ENCODE peak calls at places on chromosomes 1 and 21, in six cellular contexts. X, L, Q, O, Y and B are unnamed samples.

GRCh38 chr1:200262326-200262965 is 147.4 kb downstream of the ZNF281 start:
- DNase-seq in X (no peak), L (no peak), Q (no peak), O (no peak), Y (peak; percentile 47), B (no peak)

GRCh38 chr1:1089731-1090423 is 15.8 kb upstream of the RNF223 start:
- DNase-seq in X (no peak), L (no peak), Q (no peak), O (no peak), Y (no peak), B (no peak)

GRCh38 chr21:44462090-44462833 is 7.0 kb downstream of the LRRC3 start:
- DNase-seq in X (no peak), L (no peak), Q (no peak), O (no peak), Y (no peak), B (no peak)

GRCh38 chr1:200036616-200037270 is 9.2 kb downstream of the NR5A2 start:
- DNase-seq in X (no peak), L (no peak), Q (no peak), O (no peak), Y (peak; percentile 22), B (peak; percentile 20)

GRCh38 chr1:211828584-211829342 is 1.8 kb downstream of the LPGAT1 start:
- DNase-seq in X (no peak), L (peak; percentile 13), Q (peak; percentile 19), O (peak; percentile 5), Y (no peak), B (no peak)

GRCh38 chr21:39007532-39007931 is 175.7 kb downstream of the PSMG1 start:
- DNase-seq in X (no peak), L (no peak), Q (no peak), O (no peak), Y (no peak), B (no peak)

GRCh38 chr1:39544327-39544726 is 32.3 kb downstream of the PABPC4 start:
- DNase-seq in X (no peak), L (no peak), Q (no peak), O (no peak), Y (no peak), B (no peak)

GRCh38 chr1:94694234-94694915 is 125.8 kb upstream of the SLC44A3 start:
- DNase-seq in X (no peak), L (no peak), Q (no peak), O (no peak), Y (no peak), B (no peak)

GRCh38 chr1:103459385-103459784 is 66.1 kb upstream of the RNPC3 start:
- DNase-seq in X (no peak), L (no peak), Q (no peak), O (no peak), Y (no peak), B (no peak)

GRCh38 chr1:20426923-20427322 is 59.1 kb downstream of the CAMK2N1 start:
- DNase-seq in X (no peak), L (peak; percentile 48), Q (peak; percentile 88), O (peak; percentile 8), Y (no peak), B (no peak)

GRCh38 chr1:110783292-110783918 is 89.5 kb upstream of the CD53 start:
- DNase-seq in X (no peak), L (peak; percentile 74), Q (peak; percentile 58), O (peak; percentile 47), Y (peak; percentile 68), B (peak; percentile 33)

GRCh38 chr1:178344513-178345077 is 152.2 kb downstream of the CLEC20A start:
- DNase-seq in X (no peak), L (peak; percentile 43), Q (peak; percentile 93), O (peak; percentile 36), Y (peak; percentile 11), B (no peak)

GRCh38 chr1:117167402-117167801 is 43.3 kb downstream of the VTCN1 start:
- DNase-seq in X (no peak), L (no peak), Q (no peak), O (no peak), Y (no peak), B (no peak)

GRCh38 chr1:93433407-93433961 is 14.4 kb upstream of the FNBP1L start:
- DNase-seq in X (no peak), L (peak; percentile 19), Q (no peak), O (no peak), Y (no peak), B (no peak)

GRCh38 chr1:106753069-106753468 is 303.4 kb upstream of the PRMT6 start:
- DNase-seq in X (no peak), L (no peak), Q (no peak), O (no peak), Y (no peak), B (no peak)

GRCh38 chr1:28035420-28035819 is 53.0 kb downstream of the EYA3 start:
- DNase-seq in X (no peak), L (no peak), Q (no peak), O (no peak), Y (no peak), B (no peak)

GRCh38 chr1:151934048-151934493 is 24.8 kb upstream of the THEM4 start:
- DNase-seq in X (no peak), L (peak; percentile 81), Q (peak; percentile 69), O (peak; percentile 39), Y (peak; percentile 55), B (peak; percentile 42)

GRCh38 chr21:43277481-43278351 is 108.9 kb downstream of the CRYAA start:
- DNase-seq in X (no peak), L (no peak), Q (no peak), O (no peak), Y (no peak), B (no peak)

GRCh38 chr1:170530972-170531757 is 801 bp upstream of the GORAB start:
- DNase-seq in X (no peak), L (no peak), Q (peak; percentile 27), O (no peak), Y (no peak), B (no peak)

GRCh38 chr1:69073176-69073575 is 494.5 kb upstream of the LRRC7 start:
- DNase-seq in X (no peak), L (no peak), Q (no peak), O (no peak), Y (no peak), B (no peak)

GRCh38 chr1:117123274-117123673 is 1.7 kb upstream of the TRIM45 start:
- DNase-seq in X (no peak), L (no peak), Q (no peak), O (no peak), Y (no peak), B (no peak)

GRCh38 chr1:82838066-82838465 is 1037.3 kb downstream of the ADGRL2 start:
- DNase-seq in X (no peak), L (no peak), Q (peak; percentile 6), O (no peak), Y (no peak), B (no peak)

GRCh38 chr1:58921751-58922150 is 137.9 kb upstream of the JUN start:
- DNase-seq in X (no peak), L (no peak), Q (no peak), O (no peak), Y (no peak), B (no peak)

GRCh38 chr1:200905411-200906052 is 10.8 kb downstream of the INAVA start:
- DNase-seq in X (no peak), L (no peak), Q (no peak), O (peak; percentile 60), Y (peak; percentile 43), B (no peak)

GRCh38 chr1:228457396-228458176 is 29.6 kb upstream of the RNF187 start:
- DNase-seq in X (peak; percentile 53), L (peak; percentile 97), Q (peak; percentile 99), O (no peak), Y (peak; percentile 92), B (peak; percentile 83)

DNA sequence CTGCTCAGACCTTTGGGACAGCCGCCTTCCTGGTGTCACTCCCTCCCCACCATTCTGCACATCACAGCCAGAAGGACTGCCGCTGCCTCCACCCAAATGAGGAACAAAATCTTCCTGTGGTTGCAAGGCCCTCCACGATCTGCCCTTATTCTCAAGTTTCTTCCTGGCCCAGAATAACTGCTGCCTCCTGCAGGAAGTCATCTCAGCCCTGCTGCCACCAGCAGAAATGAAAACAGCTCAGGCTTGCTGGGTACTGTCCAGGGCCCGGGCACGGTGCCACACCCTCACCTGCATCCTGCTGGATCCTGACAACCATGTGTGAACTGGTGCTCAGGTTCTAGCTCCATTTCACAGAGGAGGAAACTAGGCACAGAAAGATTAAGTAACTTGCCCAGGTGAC is 2.8 kb downstream of the CLDN19 start:
- DNase-seq in X (no peak), L (no peak), Q (no peak), O (no peak), Y (peak; percentile 62), B (no peak)
- TF ChIP-seq CTCF in X (no peak), L (no peak), Q (peak; percentile 7), O (no peak), Y (peak; percentile 10), B (no peak)

DNA sequence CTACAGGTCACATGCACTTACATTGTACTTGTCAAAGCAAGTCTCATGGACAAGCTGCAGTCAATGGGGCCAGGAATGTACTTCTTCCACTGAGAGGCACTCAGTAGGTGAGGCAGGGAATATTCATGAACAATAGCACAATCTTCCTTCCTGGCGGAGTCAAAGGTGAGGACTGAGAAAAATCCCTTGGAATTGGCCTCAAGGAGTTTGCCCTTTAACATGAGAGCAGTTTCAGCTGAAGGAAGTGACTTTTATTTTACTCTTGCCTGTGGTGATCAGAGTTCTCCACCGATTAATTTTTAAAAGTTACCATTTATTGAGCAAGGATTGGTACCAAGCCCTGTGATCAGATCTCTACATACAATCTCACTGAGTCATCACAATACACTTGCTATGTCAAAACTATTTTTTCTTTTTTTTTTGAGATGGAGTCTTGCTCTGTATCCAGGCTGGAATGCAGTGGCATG is 11.2 kb upstream of the AK2 start:
- DNase-seq in X (no peak), L (no peak), Q (peak; percentile 51), O (no peak), Y (no peak), B (no peak)
- TF ChIP-seq CTCF in X (no peak), L (no peak), Q (no peak), O (no peak), Y (no peak), B (no peak)

DNA sequence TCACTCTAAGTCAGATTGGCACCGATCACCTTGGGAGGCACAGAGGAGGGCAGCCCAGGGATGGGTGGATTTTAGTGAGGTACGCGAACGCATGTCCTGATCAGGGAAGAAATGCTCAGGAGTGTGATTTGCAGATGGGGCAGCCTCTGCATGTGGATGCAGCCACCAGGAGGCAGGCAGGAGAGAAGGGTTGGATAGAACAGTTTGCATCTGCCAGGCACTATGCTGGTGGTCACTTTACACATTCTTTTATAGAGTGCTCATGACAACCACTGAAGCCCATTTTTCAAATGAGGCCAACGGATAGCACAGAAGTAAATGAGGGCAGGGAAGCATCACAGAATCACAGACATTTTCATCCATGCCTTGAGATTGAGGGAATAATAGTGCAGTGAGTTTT is 5.7 kb downstream of the LAMB3 start:
- DNase-seq in X (no peak), L (no peak), Q (peak; percentile 56), O (no peak), Y (no peak), B (no peak)
- TF ChIP-seq CTCF in X (no peak), L (no peak), Q (peak; percentile 49), O (peak; percentile 16), Y (no peak), B (no peak)

GRCh38 chr1:91811363-91812025 is 74.5 kb downstream of the TGFBR3 start:
- DNase-seq in X (no peak), L (no peak), Q (no peak), O (no peak), Y (no peak), B (no peak)
- TF ChIP-seq CTCF in X (no peak), L (no peak), Q (no peak), O (no peak), Y (no peak), B (no peak)

GRCh38 chr1:88302843-88303486 is 381.1 kb upstream of the PKN2 start:
- DNase-seq in X (no peak), L (peak; percentile 75), Q (peak; percentile 70), O (peak; percentile 8), Y (no peak), B (peak; percentile 8)
- TF ChIP-seq CTCF in X (no peak), L (peak; percentile 79), Q (peak; percentile 56), O (peak; percentile 21), Y (no peak), B (peak; percentile 47)